ENCODE peak calls at places on chromosomes 11 and 22, in nine cellular contexts. P is skeletal muscle cell, Z is Karpas-422, B is A549, R is body of pancreas, A is ascending aorta, Y is left ventricle myocardium inferior, G is kidney, L is brain microvascular endothelial cell. N is an unnamed sample.

GRCh38 chr11:1227551-1228182 is 4.8 kb downstream of the MUC5B start:
- DNase-seq in P (no peak), Z (no peak), B (no peak), R (no peak), A (no peak), Y (no peak), G (peak), L (no peak), N (no peak)

GRCh38 chr11:46418751-46419150 is 27.2 kb upstream of the CHRM4 start:
- DNase-seq in P (no peak), Z (no peak), B (no peak), R (no peak), A (no peak), Y (no peak), G (no peak), L (no peak), N (no peak)

GRCh38 chr22:32341122-32341740 is 16.4 kb upstream of the RFPL3 start:
- DNase-seq in P (no peak), Z (no peak), B (no peak), R (no peak), A (no peak), Y (no peak), G (no peak), L (no peak), N (no peak)

GRCh38 chr11:105838668-105839403 is 183.2 kb downstream of the MSANTD4 start:
- DNase-seq in P (peak), Z (no peak), B (no peak), R (no peak), A (no peak), Y (no peak), G (no peak), L (peak), N (peak)

GRCh38 chr11:14075118-14075601 is 112.6 kb downstream of the SPON1 start:
- DNase-seq in P (no peak), Z (no peak), B (no peak), R (no peak), A (no peak), Y (no peak), G (no peak), L (no peak), N (peak)

GRCh38 chr22:28440517-28441366 is 238.9 kb downstream of the TTC28 start:
- DNase-seq in P (no peak), Z (no peak), B (no peak), R (no peak), A (no peak), Y (no peak), G (no peak), L (peak), N (peak)

GRCh38 chr11:71946144-71946571 is 17.3 kb downstream of the RNF121 start:
- DNase-seq in P (no peak), Z (no peak), B (peak), R (no peak), A (no peak), Y (no peak), G (no peak), L (peak), N (peak)

GRCh38 chr11:9462806-9463537 is 2.2 kb downstream of the ZNF143 start:
- DNase-seq in P (no peak), Z (peak), B (peak), R (no peak), A (no peak), Y (no peak), G (no peak), L (no peak), N (no peak)

GRCh38 chr11:119672597-119672996 is 56.4 kb downstream of the NECTIN1 start:
- DNase-seq in P (no peak), Z (no peak), B (no peak), R (no peak), A (no peak), Y (no peak), G (no peak), L (no peak), N (no peak)
- H3K4me3 ChIP-seq in P (no peak), Z (no peak), B (no peak), R (no peak), A (no peak), Y (no peak), G (no peak), L (no peak), N (no peak)

GRCh38 chr11:128513915-128514681 is 73.3 kb downstream of the ETS1 start:
- DNase-seq in P (no peak), Z (peak), B (no peak), R (no peak), A (no peak), Y (no peak), G (no peak), L (no peak), N (no peak)
- H3K4me3 ChIP-seq in P (no peak), Z (no peak), B (no peak), R (no peak), A (peak), Y (peak), G (no peak), L (no peak), N (no peak)

GRCh38 chr22:47381240-47381639 is 618.8 kb downstream of the TBC1D22A start:
- DNase-seq in P (no peak), Z (no peak), B (no peak), R (no peak), A (no peak), Y (no peak), G (no peak), L (no peak), N (no peak)
- H3K4me3 ChIP-seq in P (no peak), Z (no peak), B (no peak), R (no peak), A (no peak), Y (no peak), G (no peak), L (no peak), N (no peak)

DNA sequence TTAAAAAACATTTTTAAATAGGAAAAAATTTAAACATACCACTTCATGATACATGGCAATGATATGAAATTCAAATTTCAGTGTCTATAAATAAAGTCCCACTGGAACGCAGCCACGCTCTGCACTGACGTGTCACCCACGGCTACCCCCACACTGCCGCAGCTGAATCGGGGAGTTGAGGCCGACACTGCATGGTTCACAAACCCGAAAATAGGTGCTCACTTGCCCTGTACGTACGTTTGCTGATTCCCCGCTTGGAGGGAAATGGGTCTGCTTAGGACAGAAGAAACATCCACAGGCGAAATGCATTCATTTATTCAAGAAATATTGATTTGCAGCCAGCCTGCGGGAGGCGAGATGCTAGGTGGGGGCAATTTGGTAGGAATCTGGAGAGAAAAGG is 1342.3 kb downstream of the TBC1D22A start:
- DNase-seq in P (no peak), Z (peak), B (no peak), R (no peak), A (no peak), Y (no peak), G (no peak), L (no peak), N (no peak)
- H3K4me3 ChIP-seq in P (no peak), Z (peak), B (no peak), R (no peak), A (no peak), Y (no peak), G (no peak), L (no peak), N (no peak)